ENCODE peak calls at places on chromosome 21, in eight cellular contexts. P is GM23338; I is HFFc6; C is CD4-positive, alpha-beta T cell; B is colonic mucosa; N is GM10248; U is mucosa of descending colon; O is Caco-2. S is an unnamed sample.

GRCh38 chr21:42039911-42040351 is 29.8 kb upstream of the ZBTB21 start:
- DNase-seq in P (no peak), I (peak; percentile 72), C (no peak), B (no peak), N (no peak), U (no peak), O (no peak), S (no peak)

GRCh38 chr21:31727181-31727580 is 4.7 kb downstream of the SCAF4 start:
- DNase-seq in P (no peak), I (no peak), C (no peak), B (no peak), N (no peak), U (no peak), O (no peak), S (no peak)

GRCh38 chr21:42315296-42315891 is at the start of gene TFF3:
- DNase-seq in P (no peak), I (no peak), C (peak; percentile 25), B (peak; percentile 85), N (no peak), U (peak; percentile 79), O (peak; percentile 80), S (no peak)

GRCh38 chr21:42161957-42162681 is 56.8 kb upstream of the ABCG1 start:
- DNase-seq in P (peak; percentile 36), I (no peak), C (peak; percentile 39), B (no peak), N (no peak), U (no peak), O (no peak), S (peak; percentile 58)

GRCh38 chr21:43372663-43373386 is 54.1 kb downstream of the SIK1 start:
- DNase-seq in P (no peak), I (no peak), C (no peak), B (no peak), N (no peak), U (no peak), O (no peak), S (no peak)

GRCh38 chr21:38208118-38208517 is 48.7 kb upstream of the KCNJ15 start:
- DNase-seq in P (no peak), I (no peak), C (no peak), B (no peak), N (no peak), U (no peak), O (no peak), S (no peak)

GRCh38 chr21:37380349-37381323 is 14.1 kb downstream of the DYRK1A start:
- DNase-seq in P (peak; percentile 60), I (no peak), C (no peak), B (peak; percentile 34), N (no peak), U (no peak), O (no peak), S (no peak)

GRCh38 chr21:46325073-46325912 is 1.3 kb downstream of the PCNT start:
- DNase-seq in P (peak; percentile 81), I (peak; percentile 41), C (peak; percentile 43), B (peak; percentile 60), N (peak; percentile 60), U (peak; percentile 71), O (peak; percentile 66), S (peak; percentile 43)

GRCh38 chr21:38915546-38915945 is 109.8 kb downstream of the ETS2 start:
- DNase-seq in P (no peak), I (no peak), C (no peak), B (no peak), N (no peak), U (no peak), O (no peak), S (no peak)

GRCh38 chr21:37139154-37139553 is 66.1 kb downstream of the TTC3 start:
- DNase-seq in P (no peak), I (no peak), C (no peak), B (no peak), N (no peak), U (no peak), O (no peak), S (no peak)

GRCh38 chr21:39040494-39041110 is 142.6 kb downstream of the PSMG1 start:
- DNase-seq in P (no peak), I (no peak), C (no peak), B (no peak), N (no peak), U (no peak), O (no peak), S (no peak)

GRCh38 chr21:37829447-37829846 is 86.8 kb downstream of the KCNJ6 start:
- DNase-seq in P (no peak), I (peak; percentile 35), C (no peak), B (peak; percentile 76), N (no peak), U (peak; percentile 67), O (no peak), S (no peak)

GRCh38 chr21:38798081-38798480 is 7.6 kb upstream of the ETS2 start:
- DNase-seq in P (no peak), I (no peak), C (no peak), B (no peak), N (no peak), U (no peak), O (no peak), S (no peak)

DNA sequence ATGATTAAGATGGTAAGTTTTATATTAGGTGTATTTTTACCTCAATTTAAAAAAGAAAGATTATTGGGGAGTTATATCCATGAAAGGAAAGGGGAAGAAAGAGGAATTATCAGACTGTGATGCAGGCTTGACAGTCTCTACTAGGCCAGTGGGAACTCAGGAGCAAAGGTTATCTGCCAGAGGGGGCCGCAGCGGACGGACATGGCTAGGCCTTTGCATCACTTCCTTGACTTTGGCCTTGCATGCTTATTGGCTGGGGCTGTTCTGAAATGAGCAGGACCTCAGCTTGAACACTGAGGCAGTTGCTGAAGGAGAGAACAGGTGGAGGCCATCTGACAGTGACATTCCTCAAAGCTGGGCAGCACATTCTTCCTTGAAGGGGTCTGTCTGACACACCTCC is 150.9 kb downstream of the CYYR1 start:
- DNase-seq in P (no peak), I (no peak), C (no peak), B (no peak), N (no peak), U (no peak), O (no peak), S (no peak)
- TF ChIP-seq CTCF in P (no peak), I (no peak), C (no peak), B (no peak), N (no peak), U (no peak), O (no peak), S (no peak)

DNA sequence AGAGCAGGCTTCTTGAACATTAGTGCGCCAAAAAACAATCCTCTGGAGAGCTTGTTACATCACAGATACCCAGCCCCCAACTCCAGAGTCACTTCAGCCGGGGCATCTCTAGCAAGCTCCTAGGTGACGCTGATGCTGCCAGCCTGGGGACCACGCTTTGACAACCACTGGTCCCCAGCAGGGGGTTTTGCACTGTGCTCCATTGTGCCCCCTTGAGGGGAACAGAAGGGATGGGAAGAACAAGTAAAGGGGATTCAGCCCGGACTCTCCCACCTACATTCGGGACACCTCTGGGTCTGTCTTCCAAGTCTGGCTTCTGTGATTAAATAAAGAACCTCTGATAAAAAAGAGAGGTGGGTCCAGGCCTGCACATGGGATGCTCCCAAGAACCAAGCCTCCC is 60.4 kb downstream of the ATP5PO start:
- DNase-seq in P (peak; percentile 58), I (no peak), C (no peak), B (no peak), N (no peak), U (no peak), O (no peak), S (no peak)
- TF ChIP-seq CTCF in P (peak; percentile 49), I (peak; percentile 39), C (no peak), B (no peak), N (no peak), U (no peak), O (no peak), S (no peak)

GRCh38 chr21:23921670-23922418 is 1685.4 kb downstream of the MRPL39 start:
- DNase-seq in P (no peak), I (no peak), C (no peak), B (no peak), N (no peak), U (no peak), O (no peak), S (peak; percentile 32)
- TF ChIP-seq CTCF in P (no peak), I (no peak), C (no peak), B (no peak), N (no peak), U (no peak), O (no peak), S (no peak)

GRCh38 chr21:30199989-30200388 is 15.9 kb downstream of the CLDN8 start:
- DNase-seq in P (no peak), I (no peak), C (no peak), B (no peak), N (no peak), U (no peak), O (no peak), S (no peak)

GRCh38 chr21:30193201-30193600 is 22.7 kb downstream of the CLDN8 start:
- DNase-seq in P (no peak), I (no peak), C (no peak), B (no peak), N (no peak), U (no peak), O (no peak), S (no peak)

GRCh38 chr21:30190554-30190953 is 23.9 kb upstream of the CLDN17 start:
- DNase-seq in P (no peak), I (no peak), C (no peak), B (no peak), N (no peak), U (no peak), O (no peak), S (no peak)

GRCh38 chr21:30189763-30190162 is 23.2 kb upstream of the CLDN17 start:
- DNase-seq in P (no peak), I (no peak), C (no peak), B (no peak), N (no peak), U (no peak), O (no peak), S (no peak)

GRCh38 chr21:30194701-30195299 is 21.1 kb downstream of the CLDN8 start:
- DNase-seq in P (peak; percentile 81), I (no peak), C (no peak), B (peak; percentile 47), N (no peak), U (no peak), O (peak; percentile 62), S (peak; percentile 10)
- TF ChIP-seq CTCF in P (peak; percentile 92), I (peak; percentile 32), C (no peak), B (peak; percentile 42), N (no peak), U (no peak), O (peak; percentile 64), S (peak; percentile 58)

GRCh38 chr21:33878824-33879223 is 36.8 kb downstream of the ATP5PO start:
- DNase-seq in P (no peak), I (no peak), C (no peak), B (no peak), N (no peak), U (no peak), O (no peak), S (no peak)
- TF ChIP-seq CTCF in P (no peak), I (no peak), C (no peak), B (no peak), N (no peak), U (no peak), O (no peak), S (no peak)

DNA sequence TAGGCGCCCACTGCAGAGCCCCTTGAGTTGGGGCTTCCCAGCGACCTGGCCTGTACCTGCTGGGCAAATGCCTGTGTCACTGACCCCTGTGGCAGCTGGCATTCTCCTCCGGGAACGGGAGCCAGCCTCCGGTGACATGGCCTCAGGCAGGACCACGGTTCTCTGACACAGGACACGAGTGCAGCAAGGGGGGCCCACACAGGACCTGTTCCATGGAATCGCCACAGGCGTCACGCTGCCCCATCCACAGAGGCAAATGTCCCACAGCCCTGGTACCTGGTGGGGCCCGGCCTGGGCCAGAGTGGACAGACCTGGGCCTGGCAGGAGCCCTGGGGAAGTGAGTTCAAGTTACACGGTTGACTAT is 2.6 kb downstream of the ITGB2 start:
- DNase-seq in P (no peak), I (no peak), C (no peak), B (no peak), N (no peak), U (no peak), O (no peak), S (no peak)
- TF ChIP-seq CTCF in P (no peak), I (no peak), C (no peak), B (no peak), N (no peak), U (no peak), O (no peak), S (no peak)

S was measured in activated CD8-positive, alpha-beta T cell treated with anti-CD3 and anti-CD28 coated beads for 36 hours.